ENCODE peak calls at places on chromosome 5, in seven cellular contexts. H is pancreas, T is IMR-90, F is GM13976, L is GM12865, U is GM20000, M is fibroblast of mammary gland. B is an unnamed sample.
A peak's percentile ranks its signal among the peaks of the same experiment; 100 is the strongest.

GRCh38 chr5:35830587-35830986 is 26.1 kb upstream of the IL7R start:
- DNase-seq in H (no peak), T (no peak), F (no peak), L (no peak), U (no peak), M (no peak), B (no peak)

GRCh38 chr5:141564216-141564692 is 54.5 kb downstream of the DIAPH1 start:
- DNase-seq in H (peak; percentile 68), T (peak; percentile 97), F (peak; percentile 62), L (peak; percentile 94), U (peak; percentile 69), M (peak; percentile 98), B (peak; percentile 68)

GRCh38 chr5:150525163-150525562 is 17.2 kb downstream of the NDST1 start:
- DNase-seq in H (no peak), T (no peak), F (no peak), L (no peak), U (no peak), M (no peak), B (no peak)

GRCh38 chr5:176565760-176566288 is 16.7 kb downstream of the CDHR2 start:
- DNase-seq in H (no peak), T (no peak), F (no peak), L (no peak), U (no peak), M (no peak), B (no peak)

GRCh38 chr5:132426525-132427138 is 57.1 kb downstream of the SLC22A5 start:
- DNase-seq in H (peak; percentile 53), T (peak; percentile 97), F (peak; percentile 68), L (peak; percentile 92), U (peak; percentile 58), M (peak; percentile 93), B (peak; percentile 67)

GRCh38 chr5:66863343-66864170 is 267.4 kb downstream of the MAST4 start:
- DNase-seq in H (no peak), T (no peak), F (no peak), L (no peak), U (no peak), M (no peak), B (no peak)

GRCh38 chr5:31161772-31162171 is 31.7 kb upstream of the CDH6 start:
- DNase-seq in H (no peak), T (no peak), F (no peak), L (no peak), U (no peak), M (no peak), B (no peak)

GRCh38 chr5:27437594-27438200 is 399.3 kb upstream of the CDH9 start:
- DNase-seq in H (no peak), T (no peak), F (no peak), L (peak; percentile 2), U (no peak), M (no peak), B (no peak)

GRCh38 chr5:26323794-26324193 is 714.6 kb downstream of the CDH9 start:
- DNase-seq in H (no peak), T (no peak), F (no peak), L (no peak), U (no peak), M (no peak), B (no peak)

GRCh38 chr5:43042176-43042625 is 2.1 kb upstream of the ANXA2R start:
- DNase-seq in H (peak; percentile 67), T (peak; percentile 69), F (peak; percentile 76), L (peak; percentile 93), U (peak; percentile 60), M (peak; percentile 71), B (peak; percentile 71)

DNA sequence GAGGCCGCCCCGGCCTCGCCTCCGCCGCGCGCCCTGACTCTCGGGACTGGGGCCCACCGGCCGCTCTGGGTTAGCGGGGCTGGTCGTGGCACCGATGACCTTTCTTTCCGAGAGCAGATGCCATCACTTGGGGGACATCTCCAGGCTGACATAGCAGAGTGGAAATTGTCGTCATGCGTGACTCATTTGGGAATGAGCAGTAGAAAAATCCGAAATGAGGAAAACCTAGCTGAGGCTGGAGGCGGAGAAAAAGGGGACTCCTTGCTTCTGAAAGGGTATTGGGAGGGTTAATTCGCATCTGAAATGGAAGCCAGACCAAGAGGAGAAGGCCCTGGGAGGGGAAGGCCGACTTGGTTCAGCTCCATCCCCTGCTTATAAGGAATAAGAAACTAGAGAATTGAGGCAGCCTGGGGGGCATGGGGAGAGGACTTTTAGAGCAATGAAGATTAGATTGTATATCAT is 391 bp upstream of the ELOVL7 start:
- DNase-seq in H (no peak), T (peak; percentile 29), F (peak; percentile 36), L (peak; percentile 8), U (no peak), M (peak; percentile 49), B (peak; percentile 20)
- TF ChIP-seq CTCF in H (no peak), T (no peak), F (no peak), L (no peak), U (no peak), M (no peak), B (no peak)

GRCh38 chr5:93601433-93602175 is 18.6 kb downstream of the NR2F1 start:
- DNase-seq in H (no peak), T (peak; percentile 91), F (no peak), L (no peak), U (no peak), M (peak; percentile 52), B (no peak)

GRCh38 chr5:93602261-93603149 is 19.5 kb downstream of the NR2F1 start:
- DNase-seq in H (no peak), T (peak; percentile 33), F (no peak), L (no peak), U (no peak), M (no peak), B (no peak)

GRCh38 chr5:93603191-93603590 is 20.2 kb downstream of the NR2F1 start:
- DNase-seq in H (no peak), T (no peak), F (no peak), L (no peak), U (no peak), M (no peak), B (no peak)

GRCh38 chr5:93604119-93604963 is 21.3 kb downstream of the NR2F1 start:
- DNase-seq in H (no peak), T (peak; percentile 67), F (no peak), L (no peak), U (no peak), M (peak; percentile 52), B (no peak)

GRCh38 chr5:93603711-93604118 is 20.7 kb downstream of the NR2F1 start:
- DNase-seq in H (no peak), T (no peak), F (no peak), L (no peak), U (no peak), M (no peak), B (no peak)
- TF ChIP-seq CTCF in H (no peak), T (no peak), F (no peak), L (no peak), U (no peak), M (no peak), B (no peak)

DNA sequence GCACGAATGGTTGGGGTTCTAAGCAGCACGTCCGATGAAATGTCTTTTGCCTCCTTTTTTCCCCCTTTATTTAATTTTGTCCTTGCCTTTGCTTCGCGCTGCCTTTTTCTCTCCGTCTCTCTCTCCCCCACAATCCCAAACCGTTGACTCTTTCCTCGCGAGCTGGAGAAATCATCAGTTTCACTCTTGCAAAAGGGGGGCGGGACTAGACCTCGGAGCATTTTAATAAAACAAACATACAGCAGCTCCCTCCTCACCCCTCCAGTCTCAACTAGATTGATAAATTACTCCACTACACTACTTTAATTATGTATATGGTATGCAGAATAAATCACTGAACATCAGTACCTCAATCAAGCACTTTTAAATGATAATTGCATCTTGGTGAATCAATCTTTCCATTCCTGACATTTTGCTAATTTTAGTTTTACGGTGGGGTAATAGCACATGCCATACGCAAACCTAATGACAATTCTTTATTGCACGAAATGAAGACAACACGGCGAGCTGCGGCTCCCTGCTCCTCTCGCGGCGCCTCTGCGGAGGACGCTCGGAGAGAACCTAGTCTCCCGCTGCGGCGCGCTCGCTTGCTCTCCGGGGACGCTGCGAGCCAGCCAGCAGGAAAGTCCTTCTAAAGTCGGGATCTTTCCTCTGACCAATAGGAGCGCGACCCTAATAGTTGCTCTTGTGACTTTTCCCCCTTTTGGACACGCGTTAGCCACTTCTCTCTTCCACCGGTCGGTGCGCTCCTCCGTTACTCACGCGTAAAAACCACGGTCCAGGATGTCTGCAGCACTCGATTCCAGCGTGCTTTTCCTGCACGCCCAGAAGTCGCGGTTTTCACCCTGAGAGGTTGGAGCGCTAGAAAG is 816 bp upstream of the MEF2C start:
- DNase-seq in H (peak; percentile 18), T (peak; percentile 79), F (peak; percentile 65), L (peak; percentile 85), U (peak; percentile 65), M (peak; percentile 79), B (peak; percentile 58)
- TF ChIP-seq CTCF in H (no peak), T (no peak), F (no peak), L (no peak), U (no peak), M (no peak), B (no peak)

GRCh38 chr5:124064956-124065355 is 553.0 kb downstream of the CSNK1G3 start:
- DNase-seq in H (no peak), T (peak; percentile 3), F (no peak), L (no peak), U (no peak), M (peak; percentile 38), B (no peak)

GRCh38 chr5:124060010-124060409 is 548.0 kb downstream of the CSNK1G3 start:
- DNase-seq in H (no peak), T (no peak), F (no peak), L (no peak), U (no peak), M (no peak), B (no peak)

GRCh38 chr5:124060413-124061095 is 548.6 kb downstream of the CSNK1G3 start:
- DNase-seq in H (peak; percentile 24), T (no peak), F (no peak), L (no peak), U (no peak), M (no peak), B (no peak)

GRCh38 chr5:124061663-124062062 is 549.7 kb downstream of the CSNK1G3 start:
- DNase-seq in H (peak; percentile 48), T (peak; percentile 28), F (no peak), L (no peak), U (no peak), M (peak; percentile 81), B (no peak)

DNA sequence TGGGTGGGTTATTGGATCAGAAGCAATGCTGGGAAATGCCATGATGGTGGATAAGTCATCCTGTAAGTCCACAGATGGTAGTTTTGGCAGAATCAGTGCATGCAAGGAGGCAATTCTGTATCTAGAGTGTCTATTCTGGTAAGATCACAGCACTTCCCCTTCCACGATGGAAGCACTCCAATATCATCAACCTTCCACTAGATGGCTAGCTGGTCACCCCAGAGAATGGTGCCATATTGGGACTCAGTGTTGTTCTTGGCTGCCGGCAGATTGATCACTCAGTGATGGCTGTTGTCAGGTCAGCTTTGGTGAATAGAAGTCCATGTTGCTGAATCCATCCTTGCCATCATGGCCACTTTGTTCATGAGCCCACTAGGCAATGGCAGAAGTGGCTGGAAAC is 553.5 kb downstream of the CSNK1G3 start:
- DNase-seq in H (no peak), T (no peak), F (no peak), L (no peak), U (no peak), M (peak; percentile 4), B (no peak)
- TF ChIP-seq CTCF in H (no peak), T (no peak), F (no peak), L (peak; percentile 6), U (no peak), M (peak; percentile 8), B (no peak)